ENCODE peak calls at places on chromosomes 5 and 9, in eight cellular contexts. D is vagina, R is transverse colon, F is esophagus muscularis mucosa, Y is breast epithelium, N is spleen, V is stomach, B is prostate gland. Q is an unnamed sample.

GRCh38 chr9:124594215-124594614 is 87.0 kb upstream of the NR5A1 start:
- DNase-seq in D (no peak), R (no peak), F (no peak), Y (no peak), N (no peak), V (no peak), B (no peak), Q (no peak)

GRCh38 chr5:38258319-38259061 is at the start of gene EGFLAM:
- DNase-seq in D (no peak), R (no peak), F (no peak), Y (no peak), N (no peak), V (no peak), B (no peak), Q (no peak)

GRCh38 chr5:137743031-137743640 is 7.2 kb upstream of the KLHL3 start:
- DNase-seq in D (no peak), R (peak; percentile 41), F (no peak), Y (no peak), N (no peak), V (peak; percentile 40), B (peak; percentile 52), Q (peak; percentile 68)

GRCh38 chr5:83322273-83322924 is 149.1 kb upstream of the VCAN start:
- DNase-seq in D (no peak), R (no peak), F (no peak), Y (no peak), N (no peak), V (no peak), B (no peak), Q (no peak)

GRCh38 chr5:169970911-169971436 is 9.3 kb downstream of the INSYN2B start:
- DNase-seq in D (no peak), R (no peak), F (no peak), Y (no peak), N (peak; percentile 78), V (no peak), B (no peak), Q (no peak)

GRCh38 chr5:142797420-142797819 is 27.2 kb downstream of the ARHGAP26 start:
- DNase-seq in D (no peak), R (no peak), F (no peak), Y (no peak), N (no peak), V (no peak), B (no peak), Q (no peak)

GRCh38 chr9:136701665-136702048 is 10.7 kb upstream of the DIPK1B start:
- DNase-seq in D (no peak), R (no peak), F (no peak), Y (no peak), N (no peak), V (no peak), B (no peak), Q (no peak)

GRCh38 chr9:16426716-16427115 is 443.8 kb downstream of the BNC2 start:
- DNase-seq in D (no peak), R (no peak), F (no peak), Y (no peak), N (no peak), V (no peak), B (no peak), Q (no peak)

GRCh38 chr5:72619251-72619650 is 112.0 kb upstream of the ZNF366 start:
- DNase-seq in D (no peak), R (no peak), F (no peak), Y (no peak), N (no peak), V (no peak), B (no peak), Q (no peak)

GRCh38 chr9:111038336-111039202 is at the start of gene LPAR1:
- DNase-seq in D (no peak), R (peak; percentile 65), F (no peak), Y (no peak), N (peak; percentile 77), V (peak; percentile 37), B (peak; percentile 42), Q (peak; percentile 81)

GRCh38 chr5:173963867-173964429 is 25.0 kb upstream of the C5orf47 start:
- DNase-seq in D (no peak), R (peak; percentile 41), F (no peak), Y (peak; percentile 36), N (no peak), V (no peak), B (peak; percentile 64), Q (no peak)

GRCh38 chr5:25330721-25331120 is 685.9 kb upstream of the CDH10 start:
- DNase-seq in D (no peak), R (no peak), F (no peak), Y (no peak), N (no peak), V (no peak), B (no peak), Q (no peak)

GRCh38 chr5:25339541-25339940 is 694.8 kb upstream of the CDH10 start:
- DNase-seq in D (no peak), R (no peak), F (no peak), Y (no peak), N (no peak), V (no peak), B (no peak), Q (no peak)

DNA sequence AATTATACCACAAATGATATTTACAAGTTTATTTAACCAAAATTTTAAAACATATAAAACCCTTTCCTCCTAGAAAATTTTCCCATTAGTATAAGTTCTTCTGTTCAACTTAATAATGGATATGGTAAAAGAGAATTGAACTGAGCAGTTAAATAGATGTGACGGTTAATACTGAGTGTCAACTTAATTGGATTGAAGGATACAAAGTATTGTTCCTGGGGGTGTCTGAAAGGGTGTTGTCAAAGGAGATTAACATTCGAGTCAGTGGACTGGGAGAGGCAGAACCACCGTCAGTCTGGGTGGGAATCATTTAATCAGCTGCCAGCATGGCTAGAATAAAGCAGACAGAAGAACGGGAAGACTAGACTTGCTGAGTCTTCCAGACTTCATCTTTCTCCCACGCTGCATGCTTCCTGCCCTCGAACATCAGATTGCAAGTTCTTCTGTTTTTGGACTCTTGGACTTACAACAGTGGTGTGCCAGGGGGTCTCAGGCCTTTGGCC is 689.6 kb upstream of the CDH10 start:
- DNase-seq in D (no peak), R (no peak), F (no peak), Y (no peak), N (no peak), V (no peak), B (no peak), Q (no peak)
- H3K9me3 ChIP-seq in D (no peaks in the 10 kb centered on the region), R (no peaks in the 10 kb centered on the region), F (no peaks in the 10 kb centered on the region), Y (no peaks in the 10 kb centered on the region), N (peaks cover 2% of the 10 kb centered on the region), V (no peaks in the 10 kb centered on the region), B (no peaks in the 10 kb centered on the region), Q (no peaks in the 10 kb centered on the region)

GRCh38 chr5:16740046-16740445 is 123.2 kb upstream of the RETREG1 start:
- DNase-seq in D (no peak), R (no peak), F (no peak), Y (no peak), N (no peak), V (no peak), B (no peak), Q (no peak)

GRCh38 chr5:16740476-16740875 is 123.7 kb upstream of the RETREG1 start:
- DNase-seq in D (no peak), R (no peak), F (no peak), Y (no peak), N (no peak), V (no peak), B (no peak), Q (no peak)

GRCh38 chr5:16737620-16738364 is 121.0 kb upstream of the RETREG1 start:
- DNase-seq in D (no peak), R (peak; percentile 52), F (no peak), Y (no peak), N (no peak), V (no peak), B (no peak), Q (no peak)

GRCh38 chr5:16742938-16743337 is 126.1 kb upstream of the RETREG1 start:
- DNase-seq in D (no peak), R (no peak), F (no peak), Y (no peak), N (no peak), V (no peak), B (no peak), Q (no peak)

GRCh38 chr5:16741007-16741406 is 124.2 kb upstream of the RETREG1 start:
- DNase-seq in D (no peak), R (no peak), F (no peak), Y (no peak), N (no peak), V (no peak), B (peak; percentile 71), Q (no peak)
- TF ChIP-seq POLR2A in D (no peak), R (no peak), F (no peak), Y (no peak), N (no peak), V (no peak), B (no peak), Q (no peak)

DNA sequence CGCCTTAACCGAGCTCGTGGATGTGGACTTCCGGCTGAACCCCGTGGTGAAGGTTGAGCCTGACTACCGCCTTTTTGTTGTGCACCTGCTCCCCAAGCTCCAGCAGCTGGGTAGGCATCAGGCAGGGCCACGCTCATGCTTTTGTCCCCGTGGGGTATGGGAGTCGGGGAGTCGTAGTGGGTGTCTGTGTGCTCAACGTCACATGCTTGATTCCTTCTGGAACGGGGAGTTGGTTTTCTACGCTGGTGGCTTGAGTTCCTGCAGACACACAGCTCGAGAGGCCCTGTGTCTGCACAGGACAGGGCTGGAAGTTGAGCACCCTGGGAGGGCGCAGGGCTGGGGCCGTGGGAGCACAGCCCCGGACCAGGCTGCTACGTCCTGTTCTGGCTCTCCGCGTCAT is 8.0 kb downstream of the CEP72 start:
- DNase-seq in D (no peak), R (no peak), F (no peak), Y (no peak), N (peak; percentile 47), V (no peak), B (no peak), Q (peak; percentile 44)
- TF ChIP-seq POLR2AphosphoS5 in D (no peak), R (no peak), F (no peak), Y (no peak), N (no peak), V (no peak), B (no peak), Q (no peak)

DNA sequence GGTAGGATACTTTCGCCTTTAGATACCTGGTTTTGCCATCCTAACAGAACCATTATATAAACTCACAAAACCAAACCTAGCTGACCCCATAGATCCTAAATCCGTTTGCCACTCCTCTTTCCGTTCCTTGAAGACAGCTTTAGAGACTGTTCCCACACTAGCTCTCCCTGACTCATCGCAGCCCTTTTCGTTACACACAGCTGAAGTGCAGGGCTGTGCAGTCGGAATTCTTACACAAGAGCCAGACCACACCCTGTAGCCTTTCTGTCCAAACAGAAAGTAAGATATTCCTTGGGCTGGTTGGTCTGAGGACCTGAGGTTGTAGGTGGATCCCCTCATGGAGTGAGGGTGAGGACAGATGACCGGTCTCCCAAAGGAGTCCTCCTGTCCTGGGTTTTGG is 56.7 kb upstream of the NAA35 start:
- DNase-seq in D (no peak), R (no peak), F (no peak), Y (no peak), N (no peak), V (no peak), B (no peak), Q (no peak)
- H3K9me3 ChIP-seq in D (no peaks in the 10 kb centered on the region), R (no peaks in the 10 kb centered on the region), F (no peaks in the 10 kb centered on the region), Y (no peaks in the 10 kb centered on the region), N (no peaks in the 10 kb centered on the region), V (no peaks in the 10 kb centered on the region), B (no peaks in the 10 kb centered on the region), Q (no peaks in the 10 kb centered on the region)

Q was measured in sigmoid colon.